ENCODE peak calls at places on chromosome 1, in six cellular contexts. One of them, this sample, is unnamed.

GRCh38 chr1:232922475-232922874 is 27.9 kb upstream of the NTPCR start:
- DNase-seq in stimulated activated CD8-positive, alpha-beta memory T cell treated with anti-CD3 and anti-CD28 coated beads, Interleukin-4, amount 100 ng/mL, for 1 hour: no peak
- DNase-seq in activated naive CD8-positive, alpha-beta T cell treated with anti-CD3 and anti-CD28 coated beads for 36 hours: no peak
- DNase-seq in central memory CD4-positive, alpha-beta T cell: no peak
- DNase-seq in stimulated activated naive CD4-positive, alpha-beta T cell: no peak
- DNase-seq in effector CD4-positive, alpha-beta T cell: no peak
- DNase-seq in this sample: no peak

GRCh38 chr1:221987860-221988520 is 246.1 kb upstream of the DUSP10 start:
- DNase-seq in stimulated activated CD8-positive, alpha-beta memory T cell treated with anti-CD3 and anti-CD28 coated beads, Interleukin-4, amount 100 ng/mL, for 1 hour: no peak
- DNase-seq in activated naive CD8-positive, alpha-beta T cell treated with anti-CD3 and anti-CD28 coated beads for 36 hours: no peak
- DNase-seq in central memory CD4-positive, alpha-beta T cell: no peak
- DNase-seq in stimulated activated naive CD4-positive, alpha-beta T cell: no peak
- DNase-seq in effector CD4-positive, alpha-beta T cell: no peak
- DNase-seq in this sample: no peak

GRCh38 chr1:92446990-92447681 is 39.6 kb downstream of the GFI1 start:
- DNase-seq in stimulated activated CD8-positive, alpha-beta memory T cell treated with anti-CD3 and anti-CD28 coated beads, Interleukin-4, amount 100 ng/mL, for 1 hour: no peak
- DNase-seq in activated naive CD8-positive, alpha-beta T cell treated with anti-CD3 and anti-CD28 coated beads for 36 hours: no peak
- DNase-seq in central memory CD4-positive, alpha-beta T cell: no peak
- DNase-seq in stimulated activated naive CD4-positive, alpha-beta T cell: no peak
- DNase-seq in effector CD4-positive, alpha-beta T cell: no peak
- DNase-seq in this sample: no peak

GRCh38 chr1:185213086-185213485 is 56.1 kb downstream of the SWT1 start:
- DNase-seq in stimulated activated CD8-positive, alpha-beta memory T cell treated with anti-CD3 and anti-CD28 coated beads, Interleukin-4, amount 100 ng/mL, for 1 hour: no peak
- DNase-seq in activated naive CD8-positive, alpha-beta T cell treated with anti-CD3 and anti-CD28 coated beads for 36 hours: no peak
- DNase-seq in central memory CD4-positive, alpha-beta T cell: no peak
- DNase-seq in stimulated activated naive CD4-positive, alpha-beta T cell: no peak
- DNase-seq in effector CD4-positive, alpha-beta T cell: no peak
- DNase-seq in this sample: no peak

GRCh38 chr1:168234846-168235547 is 9.2 kb downstream of the SFT2D2 start:
- DNase-seq in stimulated activated CD8-positive, alpha-beta memory T cell treated with anti-CD3 and anti-CD28 coated beads, Interleukin-4, amount 100 ng/mL, for 1 hour: no peak
- DNase-seq in activated naive CD8-positive, alpha-beta T cell treated with anti-CD3 and anti-CD28 coated beads for 36 hours: peak
- DNase-seq in central memory CD4-positive, alpha-beta T cell: peak
- DNase-seq in stimulated activated naive CD4-positive, alpha-beta T cell: peak
- DNase-seq in effector CD4-positive, alpha-beta T cell: peak
- DNase-seq in this sample: peak

GRCh38 chr1:192735298-192735697 is 73.5 kb upstream of the RGS2 start:
- DNase-seq in stimulated activated CD8-positive, alpha-beta memory T cell treated with anti-CD3 and anti-CD28 coated beads, Interleukin-4, amount 100 ng/mL, for 1 hour: no peak
- DNase-seq in activated naive CD8-positive, alpha-beta T cell treated with anti-CD3 and anti-CD28 coated beads for 36 hours: no peak
- DNase-seq in central memory CD4-positive, alpha-beta T cell: no peak
- DNase-seq in stimulated activated naive CD4-positive, alpha-beta T cell: no peak
- DNase-seq in effector CD4-positive, alpha-beta T cell: no peak
- DNase-seq in this sample: no peak

GRCh38 chr1:82371844-82372498 is 571.2 kb downstream of the ADGRL2 start:
- DNase-seq in stimulated activated CD8-positive, alpha-beta memory T cell treated with anti-CD3 and anti-CD28 coated beads, Interleukin-4, amount 100 ng/mL, for 1 hour: no peak
- DNase-seq in activated naive CD8-positive, alpha-beta T cell treated with anti-CD3 and anti-CD28 coated beads for 36 hours: no peak
- DNase-seq in central memory CD4-positive, alpha-beta T cell: no peak
- DNase-seq in stimulated activated naive CD4-positive, alpha-beta T cell: no peak
- DNase-seq in effector CD4-positive, alpha-beta T cell: no peak
- DNase-seq in this sample: no peak

GRCh38 chr1:56967355-56967754 is 1.5 kb upstream of the C8B start:
- DNase-seq in stimulated activated CD8-positive, alpha-beta memory T cell treated with anti-CD3 and anti-CD28 coated beads, Interleukin-4, amount 100 ng/mL, for 1 hour: no peak
- DNase-seq in activated naive CD8-positive, alpha-beta T cell treated with anti-CD3 and anti-CD28 coated beads for 36 hours: no peak
- DNase-seq in central memory CD4-positive, alpha-beta T cell: no peak
- DNase-seq in stimulated activated naive CD4-positive, alpha-beta T cell: no peak
- DNase-seq in effector CD4-positive, alpha-beta T cell: no peak
- DNase-seq in this sample: no peak

GRCh38 chr1:205579711-205580110 is 52.1 kb downstream of the ELK4 start:
- DNase-seq in stimulated activated CD8-positive, alpha-beta memory T cell treated with anti-CD3 and anti-CD28 coated beads, Interleukin-4, amount 100 ng/mL, for 1 hour: no peak
- DNase-seq in activated naive CD8-positive, alpha-beta T cell treated with anti-CD3 and anti-CD28 coated beads for 36 hours: no peak
- DNase-seq in central memory CD4-positive, alpha-beta T cell: no peak
- DNase-seq in stimulated activated naive CD4-positive, alpha-beta T cell: no peak
- DNase-seq in effector CD4-positive, alpha-beta T cell: no peak
- DNase-seq in this sample: no peak

GRCh38 chr1:98086796-98087195 is 166.0 kb upstream of the DPYD start:
- DNase-seq in stimulated activated CD8-positive, alpha-beta memory T cell treated with anti-CD3 and anti-CD28 coated beads, Interleukin-4, amount 100 ng/mL, for 1 hour: no peak
- DNase-seq in activated naive CD8-positive, alpha-beta T cell treated with anti-CD3 and anti-CD28 coated beads for 36 hours: no peak
- DNase-seq in central memory CD4-positive, alpha-beta T cell: no peak
- DNase-seq in stimulated activated naive CD4-positive, alpha-beta T cell: no peak
- DNase-seq in effector CD4-positive, alpha-beta T cell: no peak
- DNase-seq in this sample: no peak

GRCh38 chr1:228463559-228464455 is 23.4 kb upstream of the RNF187 start:
- DNase-seq in stimulated activated CD8-positive, alpha-beta memory T cell treated with anti-CD3 and anti-CD28 coated beads, Interleukin-4, amount 100 ng/mL, for 1 hour: no peak
- DNase-seq in activated naive CD8-positive, alpha-beta T cell treated with anti-CD3 and anti-CD28 coated beads for 36 hours: peak
- DNase-seq in central memory CD4-positive, alpha-beta T cell: peak
- DNase-seq in stimulated activated naive CD4-positive, alpha-beta T cell: no peak
- DNase-seq in effector CD4-positive, alpha-beta T cell: peak
- DNase-seq in this sample: peak

GRCh38 chr1:202154766-202155477 is 5.5 kb downstream of the PTPN7 start:
- DNase-seq in stimulated activated CD8-positive, alpha-beta memory T cell treated with anti-CD3 and anti-CD28 coated beads, Interleukin-4, amount 100 ng/mL, for 1 hour: no peak
- DNase-seq in activated naive CD8-positive, alpha-beta T cell treated with anti-CD3 and anti-CD28 coated beads for 36 hours: peak
- DNase-seq in central memory CD4-positive, alpha-beta T cell: peak
- DNase-seq in stimulated activated naive CD4-positive, alpha-beta T cell: peak
- DNase-seq in effector CD4-positive, alpha-beta T cell: no peak
- DNase-seq in this sample: no peak

This sample was measured in naive thymus-derived CD4-positive, alpha-beta T cell.